ENCODE peak calls at places on chromosomes 2 and 18, in seven cellular contexts. One of them, this sample, is unnamed.

GRCh38 chr2:143708682-143709081 is 579.5 kb downstream of the ARHGAP15 start:
- DNase-seq in A172: no peak
- DNase-seq in HFFc6: no peak
- DNase-seq in NCI-H774: no peak
- DNase-seq in heart left ventricle: no peak
- DNase-seq in skeletal muscle cell: no peak
- DNase-seq in AG10803: no peak
- DNase-seq in this sample: no peak

GRCh38 chr2:21422050-21422449 is 298.3 kb downstream of the TDRD15 start:
- DNase-seq in A172: peak
- DNase-seq in HFFc6: no peak
- DNase-seq in NCI-H774: no peak
- DNase-seq in heart left ventricle: no peak
- DNase-seq in skeletal muscle cell: no peak
- DNase-seq in AG10803: no peak
- DNase-seq in this sample: no peak

GRCh38 chr2:229454934-229455631 is 184.0 kb upstream of the PID1 start:
- DNase-seq in A172: peak
- DNase-seq in HFFc6: peak
- DNase-seq in NCI-H774: no peak
- DNase-seq in heart left ventricle: no peak
- DNase-seq in skeletal muscle cell: peak
- DNase-seq in AG10803: peak
- DNase-seq in this sample: no peak

GRCh38 chr2:240161087-240161750 is 20.8 kb upstream of the OTOS start:
- DNase-seq in A172: no peak
- DNase-seq in HFFc6: no peak
- DNase-seq in NCI-H774: no peak
- DNase-seq in heart left ventricle: peak
- DNase-seq in skeletal muscle cell: no peak
- DNase-seq in AG10803: no peak
- DNase-seq in this sample: no peak

GRCh38 chr18:55048892-55049291 is 89.6 kb upstream of the CCDC68 start:
- DNase-seq in A172: peak
- DNase-seq in HFFc6: peak
- DNase-seq in NCI-H774: no peak
- DNase-seq in heart left ventricle: no peak
- DNase-seq in skeletal muscle cell: no peak
- DNase-seq in AG10803: peak
- DNase-seq in this sample: no peak

GRCh38 chr18:32441536-32441935 is 29.1 kb downstream of the GAREM1 start:
- DNase-seq in A172: no peak
- DNase-seq in HFFc6: no peak
- DNase-seq in NCI-H774: no peak
- DNase-seq in heart left ventricle: no peak
- DNase-seq in skeletal muscle cell: peak
- DNase-seq in AG10803: no peak
- DNase-seq in this sample: no peak

GRCh38 chr2:53473236-53473635 is 294.4 kb upstream of the CHAC2 start:
- DNase-seq in A172: no peak
- DNase-seq in HFFc6: no peak
- DNase-seq in NCI-H774: peak
- DNase-seq in heart left ventricle: no peak
- DNase-seq in skeletal muscle cell: no peak
- DNase-seq in AG10803: no peak
- DNase-seq in this sample: no peak

GRCh38 chr18:35240664-35241522 is at the start of gene ZNF397:
- DNase-seq in A172: peak
- DNase-seq in HFFc6: peak
- DNase-seq in NCI-H774: peak
- DNase-seq in heart left ventricle: peak
- DNase-seq in skeletal muscle cell: peak
- DNase-seq in AG10803: peak
- DNase-seq in this sample: peak

GRCh38 chr2:102618452-102619413 is 620 bp upstream of the SLC9A2 start:
- DNase-seq in A172: no peak
- DNase-seq in HFFc6: no peak
- DNase-seq in NCI-H774: no peak
- DNase-seq in heart left ventricle: peak
- DNase-seq in skeletal muscle cell: no peak
- DNase-seq in AG10803: no peak
- DNase-seq in this sample: no peak

GRCh38 chr2:19767876-19768275 is 133.9 kb downstream of the TTC32 start:
- DNase-seq in A172: no peak
- DNase-seq in HFFc6: no peak
- DNase-seq in NCI-H774: no peak
- DNase-seq in heart left ventricle: no peak
- DNase-seq in skeletal muscle cell: no peak
- DNase-seq in AG10803: peak
- DNase-seq in this sample: no peak

GRCh38 chr2:26459991-26460612 is 17.8 kb downstream of the OTOF start:
- DNase-seq in A172: no peak
- DNase-seq in HFFc6: no peak
- DNase-seq in NCI-H774: no peak
- DNase-seq in heart left ventricle: no peak
- DNase-seq in skeletal muscle cell: no peak
- DNase-seq in AG10803: no peak
- DNase-seq in this sample: no peak

GRCh38 chr2:83103602-83104001 is 1355.5 kb downstream of the SUCLG1 start:
- DNase-seq in A172: peak
- DNase-seq in HFFc6: peak
- DNase-seq in NCI-H774: no peak
- DNase-seq in heart left ventricle: no peak
- DNase-seq in skeletal muscle cell: peak
- DNase-seq in AG10803: peak
- DNase-seq in this sample: no peak

GRCh38 chr2:73837847-73838585 is 9.3 kb downstream of the STAMBP start:
- DNase-seq in A172: no peak
- DNase-seq in HFFc6: no peak
- DNase-seq in NCI-H774: no peak
- DNase-seq in heart left ventricle: no peak
- DNase-seq in skeletal muscle cell: no peak
- DNase-seq in AG10803: no peak
- DNase-seq in this sample: no peak

GRCh38 chr18:23662309-23663263 is at the start of gene ANKRD29:
- DNase-seq in A172: peak
- DNase-seq in HFFc6: no peak
- DNase-seq in NCI-H774: no peak
- DNase-seq in heart left ventricle: peak
- DNase-seq in skeletal muscle cell: no peak
- DNase-seq in AG10803: peak
- DNase-seq in this sample: no peak

GRCh38 chr2:174787485-174788205 is 23.4 kb upstream of the CHRNA1 start:
- DNase-seq in A172: peak
- DNase-seq in HFFc6: peak
- DNase-seq in NCI-H774: no peak
- DNase-seq in heart left ventricle: no peak
- DNase-seq in skeletal muscle cell: peak
- DNase-seq in AG10803: peak
- DNase-seq in this sample: no peak

GRCh38 chr2:74297391-74297790 is 45.8 kb downstream of the SLC4A5 start:
- DNase-seq in A172: no peak
- DNase-seq in HFFc6: no peak
- DNase-seq in NCI-H774: no peak
- DNase-seq in heart left ventricle: no peak
- DNase-seq in skeletal muscle cell: no peak
- DNase-seq in AG10803: no peak
- DNase-seq in this sample: no peak

GRCh38 chr2:240068193-240068592 is 14.9 kb upstream of the OR6B3 start:
- DNase-seq in A172: no peak
- DNase-seq in HFFc6: no peak
- DNase-seq in NCI-H774: no peak
- DNase-seq in heart left ventricle: no peak
- DNase-seq in skeletal muscle cell: no peak
- DNase-seq in AG10803: no peak
- DNase-seq in this sample: no peak

GRCh38 chr2:168912466-168913170 is 11.5 kb downstream of the G6PC2 start:
- DNase-seq in A172: no peak
- DNase-seq in HFFc6: no peak
- DNase-seq in NCI-H774: no peak
- DNase-seq in heart left ventricle: peak
- DNase-seq in skeletal muscle cell: no peak
- DNase-seq in AG10803: peak
- DNase-seq in this sample: no peak

GRCh38 chr2:133026536-133027177 is 356.7 kb upstream of the LYPD1 start:
- DNase-seq in A172: peak
- DNase-seq in HFFc6: no peak
- DNase-seq in NCI-H774: no peak
- DNase-seq in heart left ventricle: no peak
- DNase-seq in skeletal muscle cell: no peak
- DNase-seq in AG10803: no peak
- DNase-seq in this sample: no peak

GRCh38 chr18:47968006-47968676 is 37.7 kb upstream of the SMAD2 start:
- DNase-seq in A172: peak
- DNase-seq in HFFc6: no peak
- DNase-seq in NCI-H774: no peak
- DNase-seq in heart left ventricle: no peak
- DNase-seq in skeletal muscle cell: no peak
- DNase-seq in AG10803: peak
- DNase-seq in this sample: peak

GRCh38 chr18:49768051-49768391 is 45.3 kb downstream of the ACAA2 start:
- DNase-seq in A172: peak
- DNase-seq in HFFc6: peak
- DNase-seq in NCI-H774: no peak
- DNase-seq in heart left ventricle: no peak
- DNase-seq in skeletal muscle cell: peak
- DNase-seq in AG10803: peak
- DNase-seq in this sample: no peak

GRCh38 chr2:182318466-182319309 is 108.1 kb downstream of the PDE1A start:
- DNase-seq in A172: no peak
- DNase-seq in HFFc6: no peak
- DNase-seq in NCI-H774: no peak
- DNase-seq in heart left ventricle: no peak
- DNase-seq in skeletal muscle cell: no peak
- DNase-seq in AG10803: no peak
- DNase-seq in this sample: no peak

GRCh38 chr2:20106746-20107145 is 55.3 kb upstream of the LAPTM4A start:
- DNase-seq in A172: no peak
- DNase-seq in HFFc6: no peak
- DNase-seq in NCI-H774: peak
- DNase-seq in heart left ventricle: peak
- DNase-seq in skeletal muscle cell: no peak
- DNase-seq in AG10803: no peak
- DNase-seq in this sample: no peak

GRCh38 chr2:26018184-26018716 is 15.6 kb upstream of the RAB10 start:
- DNase-seq in A172: peak
- DNase-seq in HFFc6: peak
- DNase-seq in NCI-H774: peak
- DNase-seq in heart left ventricle: peak
- DNase-seq in skeletal muscle cell: peak
- DNase-seq in AG10803: peak
- DNase-seq in this sample: no peak

GRCh38 chr2:197759625-197760292 is 25.4 kb downstream of the BOLL start:
- DNase-seq in A172: no peak
- DNase-seq in HFFc6: no peak
- DNase-seq in NCI-H774: no peak
- DNase-seq in heart left ventricle: no peak
- DNase-seq in skeletal muscle cell: no peak
- DNase-seq in AG10803: no peak
- DNase-seq in this sample: no peak

GRCh38 chr2:239399404-239399999 is 1.3 kb downstream of the HDAC4 start:
- DNase-seq in A172: no peak
- DNase-seq in HFFc6: no peak
- DNase-seq in NCI-H774: no peak
- DNase-seq in heart left ventricle: no peak
- DNase-seq in skeletal muscle cell: no peak
- DNase-seq in AG10803: peak
- DNase-seq in this sample: no peak

GRCh38 chr2:177606636-177607035 is 214.1 kb downstream of the AGPS start:
- DNase-seq in A172: no peak
- DNase-seq in HFFc6: peak
- DNase-seq in NCI-H774: no peak
- DNase-seq in heart left ventricle: no peak
- DNase-seq in skeletal muscle cell: peak
- DNase-seq in AG10803: peak
- DNase-seq in this sample: no peak

GRCh38 chr2:180776924-180777323 is 203.5 kb upstream of the UBE2E3 start:
- DNase-seq in A172: peak
- DNase-seq in HFFc6: peak
- DNase-seq in NCI-H774: no peak
- DNase-seq in heart left ventricle: no peak
- DNase-seq in skeletal muscle cell: no peak
- DNase-seq in AG10803: peak
- DNase-seq in this sample: no peak

GRCh38 chr2:15485949-15486348 is 75.2 kb downstream of the NBAS start:
- DNase-seq in A172: no peak
- DNase-seq in HFFc6: no peak
- DNase-seq in NCI-H774: no peak
- DNase-seq in heart left ventricle: no peak
- DNase-seq in skeletal muscle cell: no peak
- DNase-seq in AG10803: no peak
- DNase-seq in this sample: no peak

GRCh38 chr2:241546771-241547498 is 11.6 kb upstream of the BOK start:
- DNase-seq in A172: peak
- DNase-seq in HFFc6: peak
- DNase-seq in NCI-H774: no peak
- DNase-seq in heart left ventricle: no peak
- DNase-seq in skeletal muscle cell: peak
- DNase-seq in AG10803: peak
- DNase-seq in this sample: no peak

GRCh38 chr2:210861038-210861665 is 304.8 kb downstream of the CPS1 start:
- DNase-seq in A172: no peak
- DNase-seq in HFFc6: no peak
- DNase-seq in NCI-H774: no peak
- DNase-seq in heart left ventricle: no peak
- DNase-seq in skeletal muscle cell: no peak
- DNase-seq in AG10803: no peak
- DNase-seq in this sample: no peak

GRCh38 chr2:23487735-23488492 is 102.9 kb downstream of the KLHL29 start:
- DNase-seq in A172: peak
- DNase-seq in HFFc6: peak
- DNase-seq in NCI-H774: no peak
- DNase-seq in heart left ventricle: no peak
- DNase-seq in skeletal muscle cell: peak
- DNase-seq in AG10803: peak
- DNase-seq in this sample: no peak

GRCh38 chr2:219160186-219161017 is at the start of gene NHEJ1:
- DNase-seq in A172: peak
- DNase-seq in HFFc6: peak
- DNase-seq in NCI-H774: peak
- DNase-seq in heart left ventricle: peak
- DNase-seq in skeletal muscle cell: peak
- DNase-seq in AG10803: peak
- DNase-seq in this sample: peak